ENCODE peak calls at places on chromosomes 2 and 18, in five cellular contexts. One of them, this sample, is unnamed.

GRCh38 chr2:111055735-111056134 is 65.0 kb upstream of the BCL2L11 start:
- DNase-seq in progenitor cell of endocrine pancreas: no peak
- DNase-seq in amygdala: no peak
- DNase-seq in lung: no peak
- DNase-seq in bronchial epithelial cell: no peak
- DNase-seq in this sample: no peak

GRCh38 chr2:122191331-122191730 is 435.9 kb downstream of the TSN start:
- DNase-seq in bronchial epithelial cell: peak
- DNase-seq in amygdala: no peak
- DNase-seq in progenitor cell of endocrine pancreas: peak
- DNase-seq in lung: peak
- DNase-seq in this sample: no peak

GRCh38 chr2:234548720-234549420 is 52.0 kb upstream of the ARL4C start:
- DNase-seq in progenitor cell of endocrine pancreas: no peak
- DNase-seq in lung: no peak
- DNase-seq in bronchial epithelial cell: no peak
- DNase-seq in amygdala: no peak
- DNase-seq in this sample: peak

GRCh38 chr2:144548532-144549191 is 28.7 kb upstream of the ZEB2 start:
- DNase-seq in bronchial epithelial cell: no peak
- DNase-seq in lung: no peak
- DNase-seq in amygdala: no peak
- DNase-seq in progenitor cell of endocrine pancreas: no peak
- DNase-seq in this sample: no peak

GRCh38 chr2:85950743-85951142 is 62.0 kb upstream of the ST3GAL5 start:
- DNase-seq in amygdala: no peak
- DNase-seq in progenitor cell of endocrine pancreas: no peak
- DNase-seq in bronchial epithelial cell: no peak
- DNase-seq in lung: no peak
- DNase-seq in this sample: no peak

GRCh38 chr18:39480494-39481245 is 1915.1 kb upstream of the CELF4 start:
- DNase-seq in amygdala: no peak
- DNase-seq in bronchial epithelial cell: peak
- DNase-seq in progenitor cell of endocrine pancreas: no peak
- DNase-seq in lung: no peak
- DNase-seq in this sample: no peak

GRCh38 chr18:30675905-30676620 is 366.5 kb downstream of the DSC3 start:
- DNase-seq in amygdala: no peak
- DNase-seq in lung: no peak
- DNase-seq in progenitor cell of endocrine pancreas: no peak
- DNase-seq in bronchial epithelial cell: no peak
- DNase-seq in this sample: no peak

GRCh38 chr2:221025397-221025796 is 546.7 kb downstream of the EPHA4 start:
- DNase-seq in bronchial epithelial cell: peak
- DNase-seq in amygdala: no peak
- DNase-seq in lung: no peak
- DNase-seq in progenitor cell of endocrine pancreas: no peak
- DNase-seq in this sample: no peak

GRCh38 chr2:127413782-127414743 is 4.2 kb upstream of the PROC start:
- DNase-seq in lung: no peak
- DNase-seq in progenitor cell of endocrine pancreas: no peak
- DNase-seq in amygdala: no peak
- DNase-seq in bronchial epithelial cell: peak
- DNase-seq in this sample: no peak

GRCh38 chr18:23077493-23078256 is 57.6 kb upstream of the CABLES1 start:
- DNase-seq in lung: no peak
- DNase-seq in amygdala: no peak
- DNase-seq in bronchial epithelial cell: peak
- DNase-seq in progenitor cell of endocrine pancreas: no peak
- DNase-seq in this sample: no peak